ENCODE peak calls at places on chromosome 19, in five cellular contexts. J is GM12878, G is NT2/D1, P is H1, L is HepG2. T is an unnamed sample.

GRCh38 chr19:53768401-53768800 is 55.7 kb downstream of the NLRP12 start:
- DNase-seq in G (no peak), J (no peak), P (no peak), L (no peak), T (no peak)

GRCh38 chr19:50501568-50502475 is 9.2 kb downstream of the JOSD2 start:
- DNase-seq in G (no peak), P (no peak), L (no peak), J (no peak), T (no peak)

GRCh38 chr19:47176071-47176626 is 45.5 kb downstream of the SAE1 start:
- DNase-seq in J (no peak), L (no peak), P (no peak), G (no peak), T (no peak)

GRCh38 chr19:47315125-47315821 is 5.6 kb downstream of the C5AR1 start:
- DNase-seq in G (no peak), P (no peak), L (peak), J (no peak), T (peak)

GRCh38 chr19:47260476-47260875 is 4.2 kb downstream of the CCDC9 start:
- DNase-seq in L (no peak), P (no peak), G (no peak), J (no peak), T (no peak)

GRCh38 chr19:51497666-51498065 is 3.9 kb downstream of the SIGLEC12 start:
- DNase-seq in J (no peak), G (no peak), P (no peak), L (no peak), T (no peak)

GRCh38 chr19:18321729-18322091 is 1.2 kb downstream of the LSM4 start:
- DNase-seq in J (no peak), L (no peak), P (no peak), G (no peak), T (no peak)

GRCh38 chr19:12350890-12351197 is 14.6 kb downstream of the ZNF442 start:
- DNase-seq in J (no peak), G (no peak), L (no peak), P (no peak), T (no peak)

GRCh38 chr19:35161434-35161743 is 6.9 kb downstream of the FXYD5 start:
- DNase-seq in G (no peak), J (no peak), L (no peak), P (no peak), T (no peak)

GRCh38 chr19:33441828-33442227 is 68.3 kb downstream of the CEBPG start:
- DNase-seq in P (no peak), L (no peak), J (no peak), G (no peak), T (no peak)

GRCh38 chr19:51127755-51128154 is 3.0 kb downstream of the SIGLEC9 start:
- DNase-seq in L (no peak), P (no peak), G (no peak), J (no peak), T (no peak)

GRCh38 chr19:36488816-36489138 is 584 bp downstream of the ZNF566 start:
- DNase-seq in J (no peak), G (no peak), P (no peak), L (peak), T (peak)

GRCh38 chr19:32397736-32398135 is 7.8 kb upstream of the DPY19L3 start:
- DNase-seq in L (peak), J (no peak), G (no peak), P (no peak), T (no peak)

GRCh38 chr19:39406656-39407393 is at the start of gene ZFP36:
- DNase-seq in L (peak), P (peak), G (no peak), J (no peak), T (peak)

GRCh38 chr19:10503002-10503789 is at the start of gene KEAP1:
- DNase-seq in P (peak), J (no peak), G (no peak), L (peak), T (peak)

GRCh38 chr19:18541258-18541991 is 1.9 kb downstream of the FKBP8 start:
- DNase-seq in J (no peak), G (no peak), P (no peak), L (no peak), T (no peak)

GRCh38 chr19:21439372-21439771 is 42.4 kb downstream of the ZNF493 start:
- DNase-seq in L (peak), G (no peak), J (no peak), P (no peak), T (no peak)

GRCh38 chr19:49109569-49110233 is 4.5 kb upstream of the LIN7B start:
- DNase-seq in J (no peak), G (no peak), L (no peak), P (no peak), T (no peak)

GRCh38 chr19:3507371-3508120 is 1.4 kb downstream of the FZR1 start:
- DNase-seq in G (no peak), J (no peak), L (peak), P (peak), T (no peak)

GRCh38 chr19:2266183-2266993 is 10.2 kb upstream of the JSRP1 start:
- DNase-seq in J (peak), P (no peak), G (no peak), L (peak), T (no peak)

GRCh38 chr19:50252111-50252886 is 48.9 kb downstream of the MYH14 start:
- DNase-seq in L (no peak), P (peak), J (no peak), G (no peak), T (no peak)

GRCh38 chr19:47895165-47895782 is 9.2 kb upstream of the SULT2A1 start:
- DNase-seq in J (no peak), P (no peak), G (no peak), L (peak), T (no peak)

DNA sequence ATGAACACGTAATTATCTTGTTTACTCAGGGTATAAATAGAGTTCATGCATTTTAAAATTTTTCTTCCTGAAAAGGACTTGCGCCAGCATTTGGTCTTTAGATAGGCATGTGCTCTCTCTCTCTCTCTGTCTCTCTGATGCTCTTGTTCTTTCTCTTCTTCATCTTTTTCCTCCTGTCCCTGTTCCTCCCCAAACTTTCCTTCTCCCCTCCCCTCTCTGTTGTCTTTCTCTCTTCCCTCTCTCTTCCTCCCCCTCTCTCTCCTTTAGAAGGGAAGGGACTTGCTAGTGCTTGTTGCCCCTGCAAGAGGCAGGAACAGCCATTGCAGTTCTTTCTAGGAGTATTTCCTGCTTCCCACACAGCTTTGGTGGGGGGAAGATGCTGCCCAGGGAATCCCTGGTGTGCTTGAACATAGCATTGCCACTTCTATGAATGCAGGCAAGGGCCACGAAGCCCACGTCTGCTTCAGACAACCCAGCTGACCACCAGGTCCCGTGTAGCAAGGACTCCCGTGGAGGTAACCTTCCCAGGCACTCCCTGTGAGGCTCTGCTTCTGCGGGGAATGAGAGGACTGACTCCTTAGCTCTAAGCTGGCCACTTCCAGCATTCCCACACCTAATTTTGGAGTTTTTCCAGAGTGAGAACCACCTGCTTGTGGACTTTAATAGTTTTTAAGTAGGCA is 6.9 kb upstream of the ZNF536 start:
- DNase-seq in P (no peak), J (no peak), L (no peak), G (no peak), T (no peak)
- TF ChIP-seq SUZ12 in P (no peak), J (no peak), L (no peak), G (no peak), T (no peak)

GRCh38 chr19:31303262-31303815 is 45.9 kb downstream of the TSHZ3 start:
- DNase-seq in L (no peak), J (no peak), G (no peak), P (no peak), T (no peak)
- TF ChIP-seq SUZ12 in L (no peak), J (no peak), G (no peak), P (no peak), T (no peak)

GRCh38 chr19:17104679-17105078 is 29.1 kb downstream of the MYO9B start:
- DNase-seq in P (no peak), G (no peak), J (no peak), L (no peak), T (no peak)
- TF ChIP-seq SUZ12 in P (no peak), G (no peak), J (no peak), L (no peak), T (no peak)

GRCh38 chr19:4861147-4861546 is 6.3 kb downstream of the PLIN3 start:
- DNase-seq in J (no peak), L (no peak), G (no peak), P (no peak), T (no peak)
- TF ChIP-seq SUZ12 in J (no peak), L (no peak), G (no peak), P (no peak), T (no peak)

DNA sequence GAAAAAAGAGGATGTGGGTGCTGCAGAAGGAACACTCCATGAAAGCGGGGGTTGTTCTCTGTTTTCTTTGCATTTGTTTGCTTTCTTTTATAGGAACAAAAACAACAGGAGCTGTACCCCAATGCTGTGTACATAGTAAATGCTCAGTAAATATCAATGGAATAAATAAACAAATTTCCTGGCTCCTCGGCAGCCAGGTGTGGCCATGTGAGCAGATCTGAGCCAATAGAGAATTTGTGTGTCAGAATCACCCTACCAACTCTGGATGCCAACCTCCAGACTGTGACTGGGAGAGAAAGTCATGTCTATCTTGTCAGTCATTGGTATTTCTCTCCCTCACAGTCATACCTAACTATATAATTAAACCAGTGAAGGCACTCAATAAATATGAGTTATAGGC is 10.6 kb upstream of the CLPP start:
- DNase-seq in P (no peak), G (no peak), L (no peak), J (no peak), T (no peak)
- TF ChIP-seq SUZ12 in P (no peak), G (no peak), L (no peak), J (no peak), T (no peak)

DNA sequence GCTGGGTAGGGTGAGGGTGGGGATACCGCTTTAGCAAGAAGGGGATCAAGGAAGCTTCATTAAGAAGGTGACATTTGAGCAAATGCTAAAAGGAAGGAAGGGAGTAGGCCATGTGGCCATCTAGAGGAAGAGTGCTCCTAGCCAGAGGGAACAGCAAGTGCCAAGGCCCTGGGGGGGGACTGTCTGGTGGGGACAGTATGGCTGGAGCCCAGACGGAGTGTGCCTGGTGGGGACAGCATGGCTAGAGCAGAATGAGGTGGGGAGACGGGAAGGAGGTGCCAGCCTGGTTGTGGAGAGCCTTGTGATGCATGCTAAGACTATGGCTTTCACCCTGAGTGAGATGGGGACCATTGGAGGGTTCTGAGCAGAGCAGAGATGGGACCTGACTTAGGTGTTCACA is 2.1 kb upstream of the TGFB1 start:
- DNase-seq in J (no peak), L (no peak), G (no peak), P (no peak), T (no peak)
- TF ChIP-seq SUZ12 in J (no peak), L (no peak), G (no peak), P (no peak), T (no peak)

T was measured in HEK293T.